ENCODE peak calls at places on chromosomes 1 and 21, in eight cellular contexts. A is A549, S is H1, L is stomach, Y is esophagus muscularis mucosa, Z is transverse colon, B is ovary, T is suprapubic skin. M is an unnamed sample.

GRCh38 chr1:55375617-55376258 is 160.6 kb upstream of the USP24 start:
- DNase-seq in A (peak), S (peak), L (no peak), Y (peak), Z (peak), B (peak), T (no peak), M (no peak)

GRCh38 chr1:41957568-41957967 is 38.8 kb upstream of the HIVEP3 start:
- DNase-seq in A (no peak), S (no peak), L (no peak), Y (no peak), Z (no peak), B (no peak), T (no peak), M (no peak)

GRCh38 chr1:178849932-178850331 is 20.9 kb downstream of the ANGPTL1 start:
- DNase-seq in A (no peak), S (no peak), L (no peak), Y (no peak), Z (no peak), B (no peak), T (no peak), M (no peak)

GRCh38 chr1:108877324-108877812 is 583 bp downstream of the GPSM2 start:
- DNase-seq in A (no peak), S (no peak), L (no peak), Y (peak), Z (peak), B (no peak), T (no peak), M (no peak)

GRCh38 chr1:29123871-29124365 is at the start of gene TMEM200B:
- DNase-seq in A (no peak), S (no peak), L (no peak), Y (no peak), Z (no peak), B (peak), T (no peak), M (no peak)

GRCh38 chr1:210250998-210251679 is 18.5 kb downstream of the SERTAD4 start:
- DNase-seq in A (peak), S (peak), L (peak), Y (no peak), Z (peak), B (peak), T (no peak), M (peak)

GRCh38 chr1:231763481-231763880 is 136.9 kb downstream of the DISC1 start:
- DNase-seq in A (no peak), S (no peak), L (no peak), Y (no peak), Z (no peak), B (no peak), T (no peak), M (no peak)

GRCh38 chr1:170164103-170164763 is 18.5 kb downstream of the NTMT2 start:
- DNase-seq in A (no peak), S (no peak), L (no peak), Y (no peak), Z (no peak), B (no peak), T (no peak), M (no peak)

GRCh38 chr1:119404736-119405135 is 10.2 kb upstream of the HSD3B2 start:
- DNase-seq in A (no peak), S (no peak), L (no peak), Y (no peak), Z (no peak), B (no peak), T (no peak), M (no peak)

GRCh38 chr1:45079533-45079932 is 67.5 kb downstream of the UROD start:
- DNase-seq in A (no peak), S (no peak), L (no peak), Y (no peak), Z (no peak), B (no peak), T (no peak), M (no peak)

GRCh38 chr1:109790735-109791494 is 27.2 kb upstream of the EPS8L3 start:
- DNase-seq in A (peak), S (no peak), L (peak), Y (no peak), Z (peak), B (no peak), T (peak), M (peak)

GRCh38 chr1:177256153-177256814 is 85.5 kb downstream of the BRINP2 start:
- DNase-seq in A (peak), S (peak), L (peak), Y (no peak), Z (peak), B (peak), T (no peak), M (peak)

GRCh38 chr1:62429581-62429980 is 7.3 kb upstream of the USP1 start:
- DNase-seq in A (no peak), S (no peak), L (no peak), Y (no peak), Z (no peak), B (no peak), T (no peak), M (no peak)

GRCh38 chr1:245107776-245108114 is 47.0 kb upstream of the KIF26B start:
- DNase-seq in A (no peak), S (no peak), L (no peak), Y (no peak), Z (no peak), B (no peak), T (no peak), M (no peak)

GRCh38 chr1:42998381-42998780 is 39.7 kb upstream of the SLC2A1 start:
- DNase-seq in A (no peak), S (no peak), L (no peak), Y (no peak), Z (no peak), B (no peak), T (no peak), M (no peak)

GRCh38 chr1:59063501-59063900 is 233.4 kb upstream of the FGGY start:
- DNase-seq in A (no peak), S (no peak), L (no peak), Y (no peak), Z (no peak), B (no peak), T (no peak), M (no peak)

GRCh38 chr1:101364370-101365120 is 127.7 kb downstream of the S1PR1 start:
- DNase-seq in A (no peak), S (no peak), L (no peak), Y (peak), Z (no peak), B (no peak), T (no peak), M (no peak)

GRCh38 chr1:205973377-205974232 is 29.6 kb downstream of the RAB7B start:
- DNase-seq in A (no peak), S (no peak), L (no peak), Y (no peak), Z (no peak), B (no peak), T (peak), M (peak)

GRCh38 chr1:160189649-160190625 is at the start of gene CASQ1:
- DNase-seq in A (no peak), S (no peak), L (peak), Y (no peak), Z (peak), B (peak), T (no peak), M (peak)

DNA sequence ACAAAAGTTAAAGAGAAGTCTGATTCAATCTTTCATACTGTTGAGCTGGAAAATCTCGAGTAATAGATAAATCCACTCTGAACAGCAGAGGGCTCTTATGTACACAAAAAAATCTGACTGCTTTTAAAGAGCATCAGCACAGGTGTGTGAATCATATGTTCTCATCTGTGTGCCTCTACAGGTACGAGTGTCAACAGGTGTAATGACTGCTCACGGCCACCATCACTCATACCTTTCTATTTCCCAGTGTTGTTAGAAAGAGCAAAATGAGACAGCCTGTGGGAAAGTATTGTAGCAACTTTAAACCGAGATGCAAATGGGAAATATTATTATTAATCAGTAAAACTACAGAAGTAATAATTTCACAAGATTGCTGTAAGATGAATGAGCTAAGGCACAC is 49.0 kb upstream of the SCAF4 start:
- DNase-seq in A (peak), S (no peak), L (no peak), Y (no peak), Z (no peak), B (no peak), T (no peak), M (no peak)
- TF ChIP-seq POLR2A in A (no peak), S (no peak), L (no peak), Y (no peak), Z (no peak), B (no peak), T (no peak), M (no peak)

GRCh38 chr1:113783254-113784103 is 24.2 kb upstream of the PHTF1 start:
- DNase-seq in A (no peak), S (no peak), L (no peak), Y (no peak), Z (peak), B (no peak), T (no peak), M (no peak)
- H3K4me3 ChIP-seq in A (no peak), S (no peak), L (no peak), Y (no peak), Z (no peak), B (no peak), T (no peak), M (no peak)

DNA sequence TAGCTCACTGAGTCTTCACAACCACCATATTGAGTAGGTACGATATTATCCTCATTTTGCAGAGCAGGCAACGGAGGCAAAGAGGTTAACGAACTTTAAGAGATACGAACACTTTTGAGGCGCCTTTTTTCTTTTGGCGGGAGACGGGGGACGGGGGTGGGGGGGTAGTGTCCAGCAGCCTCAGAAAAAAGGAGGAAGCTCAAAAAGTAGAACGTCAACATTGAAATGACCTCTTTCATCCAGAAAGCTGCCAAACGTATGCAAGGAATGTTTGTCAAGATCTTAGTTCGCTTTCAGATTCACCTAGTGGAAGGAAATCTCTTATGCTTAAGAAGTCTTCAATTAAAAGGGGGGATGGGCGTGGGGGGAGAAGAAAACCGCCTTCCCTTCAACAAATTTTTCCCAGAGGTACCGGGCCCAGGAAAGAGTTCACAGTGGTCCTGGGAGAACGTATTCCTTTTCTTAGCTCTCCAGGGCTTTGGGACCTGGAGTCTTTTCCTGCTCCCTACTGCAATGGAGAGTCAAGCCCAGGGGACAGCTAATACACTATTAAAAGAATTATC is 1.1 kb upstream of the PCAT6 start:
- DNase-seq in A (no peak), S (no peak), L (no peak), Y (no peak), Z (no peak), B (no peak), T (no peak), M (no peak)
- TF ChIP-seq EP300 in A (no peak), S (no peak), L (no peak), Y (no peak), Z (no peak), B (no peak), T (no peak), M (no peak)

GRCh38 chr1:184973308-184974085 is 811 bp downstream of the NIBAN1 start:
- DNase-seq in A (peak), S (peak), L (peak), Y (no peak), Z (peak), B (no peak), T (peak), M (peak)

GRCh38 chr1:184972281-184973055 is 1.8 kb downstream of the NIBAN1 start:
- DNase-seq in A (no peak), S (no peak), L (no peak), Y (no peak), Z (no peak), B (no peak), T (no peak), M (no peak)

GRCh38 chr1:184975208-184975875 is 1.0 kb upstream of the NIBAN1 start:
- DNase-seq in A (no peak), S (no peak), L (peak), Y (no peak), Z (no peak), B (no peak), T (no peak), M (no peak)

GRCh38 chr1:184974837-184975115 is 468 bp upstream of the NIBAN1 start:
- DNase-seq in A (no peak), S (no peak), L (no peak), Y (no peak), Z (no peak), B (no peak), T (no peak), M (no peak)

GRCh38 chr1:184974086-184974836 is at the start of gene NIBAN1:
- DNase-seq in A (peak), S (peak), L (peak), Y (peak), Z (peak), B (peak), T (peak), M (peak)
- TF ChIP-seq POLR2A in A (peak), S (peak), L (no peak), Y (peak), Z (peak), B (no peak), T (peak), M (peak)

DNA sequence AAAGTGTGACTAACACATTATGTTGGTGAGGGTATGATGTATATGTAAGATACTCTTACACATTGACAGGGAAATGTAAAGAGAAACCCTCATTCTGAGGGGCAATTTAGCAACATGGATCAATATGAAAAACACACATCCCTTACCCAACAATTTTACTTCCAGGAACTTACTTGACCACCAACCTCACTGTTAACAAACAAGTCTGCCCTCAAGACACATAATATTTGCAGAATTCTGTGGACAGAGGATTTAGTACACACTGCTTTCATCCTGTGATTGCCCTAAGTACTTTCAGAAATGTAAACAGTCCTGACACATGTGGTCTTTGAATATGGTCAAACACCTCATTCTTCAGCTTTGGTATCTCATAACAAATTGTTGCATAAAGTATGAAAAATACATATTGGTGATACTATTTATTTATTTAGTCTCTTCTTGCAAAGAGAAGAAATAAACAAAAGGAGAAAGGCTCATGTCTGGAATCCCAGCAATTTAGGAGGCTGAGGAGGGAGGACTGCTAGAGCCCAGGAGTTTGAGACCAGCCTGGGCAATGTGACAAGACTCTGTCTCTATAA is 6.9 kb downstream of the USP48 start:
- DNase-seq in A (peak), S (no peak), L (no peak), Y (no peak), Z (no peak), B (no peak), T (no peak), M (no peak)
- H3K4me3 ChIP-seq in A (no peak), S (no peak), L (no peak), Y (no peak), Z (no peak), B (no peak), T (no peak), M (no peak)

GRCh38 chr21:39106881-39107462 is 76.3 kb downstream of the PSMG1 start:
- DNase-seq in A (no peak), S (peak), L (peak), Y (no peak), Z (no peak), B (no peak), T (no peak), M (no peak)

GRCh38 chr21:39103689-39104088 is 79.6 kb downstream of the PSMG1 start:
- DNase-seq in A (no peak), S (no peak), L (no peak), Y (no peak), Z (no peak), B (no peak), T (peak), M (peak)

GRCh38 chr21:39105836-39106235 is 77.4 kb downstream of the PSMG1 start:
- DNase-seq in A (no peak), S (no peak), L (no peak), Y (no peak), Z (no peak), B (no peak), T (no peak), M (no peak)

GRCh38 chr21:39104911-39105310 is 78.3 kb downstream of the PSMG1 start:
- DNase-seq in A (no peak), S (no peak), L (no peak), Y (no peak), Z (no peak), B (no peak), T (no peak), M (no peak)

DNA sequence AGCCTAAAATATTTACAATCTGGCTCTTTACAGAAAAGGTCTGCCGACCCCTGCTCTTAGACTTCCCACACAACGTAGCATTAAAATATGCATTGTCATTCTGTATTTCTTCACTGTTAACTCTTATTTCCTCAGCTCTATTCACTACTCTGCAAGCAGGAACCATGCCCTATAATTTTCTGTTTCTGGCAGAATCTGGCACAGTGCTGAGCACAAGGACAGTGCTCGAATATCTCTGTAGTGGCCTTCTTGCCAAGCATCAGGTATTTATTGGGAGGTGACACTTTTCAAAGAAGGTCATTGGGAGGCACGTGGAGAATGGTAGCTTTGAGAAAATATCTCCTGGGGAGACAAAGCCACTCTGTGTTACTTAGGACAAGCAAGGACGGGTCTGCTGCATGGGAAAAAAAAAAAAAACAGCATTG is 77.9 kb downstream of the PSMG1 start:
- DNase-seq in A (no peak), S (no peak), L (no peak), Y (no peak), Z (no peak), B (no peak), T (no peak), M (no peak)
- TF ChIP-seq EP300 in A (no peak), S (no peak), L (no peak), Y (no peak), Z (no peak), B (no peak), T (no peak), M (no peak)

DNA sequence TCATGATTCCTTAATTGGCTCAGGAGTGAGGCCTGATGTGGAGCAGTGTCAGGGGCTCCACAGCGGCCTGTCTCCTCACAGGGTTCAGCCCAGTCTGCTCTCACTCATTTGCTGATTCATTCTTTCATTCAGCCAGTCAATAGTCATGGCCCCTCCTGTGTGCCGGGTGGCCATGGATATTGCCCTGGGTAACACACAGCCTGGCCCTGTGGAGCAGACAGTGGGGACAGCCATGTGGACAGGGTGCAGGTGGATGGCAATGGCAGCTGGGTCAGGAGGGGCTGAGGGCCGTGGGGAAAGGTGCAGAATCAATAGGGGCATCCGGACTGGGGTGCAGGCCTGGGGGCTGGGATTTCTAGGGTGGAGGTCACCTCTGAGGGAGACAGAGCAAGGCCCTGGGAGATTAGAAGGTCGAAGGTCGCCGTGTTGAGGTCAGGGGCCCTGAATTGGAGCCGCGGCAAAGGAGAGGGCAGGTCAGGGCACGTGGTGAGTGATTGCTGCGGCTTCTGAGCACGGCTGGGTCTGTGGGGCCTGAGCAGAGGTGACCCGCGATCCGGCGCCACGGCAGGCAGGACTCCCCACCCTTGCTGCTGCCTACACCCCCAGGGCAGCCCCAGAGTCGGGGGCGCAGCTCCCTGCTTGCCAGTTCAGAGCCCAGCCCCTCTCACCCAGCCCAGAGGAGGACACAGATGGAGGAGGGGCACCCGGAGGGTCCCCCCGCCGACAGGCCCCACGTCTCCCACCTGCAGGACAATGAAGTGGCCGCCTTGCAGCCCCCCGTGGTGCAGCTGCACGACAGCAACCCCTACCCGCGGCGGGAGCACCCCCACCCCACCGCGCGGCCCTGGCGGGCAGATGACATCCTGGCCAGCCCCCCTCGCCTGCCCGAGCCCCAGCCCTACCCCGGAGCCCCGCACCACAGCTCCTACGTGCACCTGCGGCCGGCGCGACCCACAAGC is 33.4 kb downstream of the SLC19A1 start:
- DNase-seq in A (no peak), S (no peak), L (no peak), Y (no peak), Z (no peak), B (peak), T (peak), M (peak)
- TF ChIP-seq POLR2A in A (no peak), S (no peak), L (no peak), Y (no peak), Z (no peak), B (no peak), T (no peak), M (no peak)

M was measured in sigmoid colon.